ENCODE peak calls at places on chromosome 13, in eight cellular contexts. X is H54; Q is non-pigmented ciliary epithelial cell; Z is stimulated activated CD4-positive, alpha-beta T cell treated with anti-CD3 and anti-CD28 coated beads, Interleukin-12 subunit alpha, Interleukin-12 subunit beta, amount 100 ng/mL, for 4 hours; G is Daoy; S is heart left ventricle; L is lower leg skin; P is GM12892. N is an unnamed sample.

GRCh38 chr13:33454844-33455256 is 169.3 kb upstream of the STARD13 start:
- DNase-seq in X (no peak), Q (no peak), Z (no peak), G (peak; percentile 10), S (no peak), L (no peak), P (no peak), N (no peak)

GRCh38 chr13:113427562-113428468 is 25.5 kb downstream of the ADPRHL1 start:
- DNase-seq in X (no peak), Q (no peak), Z (no peak), G (no peak), S (no peak), L (no peak), P (no peak), N (no peak)

GRCh38 chr13:111972261-111972780 is 94.6 kb upstream of the SOX1 start:
- DNase-seq in X (no peak), Q (no peak), Z (no peak), G (no peak), S (no peak), L (peak; percentile 63), P (no peak), N (no peak)

GRCh38 chr13:110262494-110262893 is 44.5 kb downstream of the COL4A1 start:
- DNase-seq in X (no peak), Q (no peak), Z (no peak), G (no peak), S (peak; percentile 20), L (no peak), P (no peak), N (no peak)

GRCh38 chr13:57825066-57825465 is 193.5 kb downstream of the PCDH17 start:
- DNase-seq in X (no peak), Q (no peak), Z (no peak), G (no peak), S (no peak), L (no peak), P (no peak), N (no peak)

GRCh38 chr13:33543631-33544030 is 258.1 kb upstream of the STARD13 start:
- DNase-seq in X (no peak), Q (no peak), Z (no peak), G (no peak), S (no peak), L (no peak), P (no peak), N (no peak)

GRCh38 chr13:23801141-23801540 is 88.1 kb downstream of the MIPEP start:
- DNase-seq in X (no peak), Q (no peak), Z (no peak), G (no peak), S (no peak), L (no peak), P (no peak), N (no peak)

GRCh38 chr13:107258599-107259187 is 690.8 kb upstream of the ARGLU1 start:
- DNase-seq in X (no peak), Q (no peak), Z (no peak), G (peak; percentile 3), S (no peak), L (no peak), P (no peak), N (no peak)

GRCh38 chr13:48398450-48399095 is 14.3 kb downstream of the LPAR6 start:
- DNase-seq in X (no peak), Q (no peak), Z (no peak), G (no peak), S (no peak), L (no peak), P (no peak), N (no peak)

N was measured in HTR-8/SVneo.